ENCODE peak calls at places on chromosomes 2 and 18, in seven cellular contexts. One of them, this sample, is unnamed.
A peak's percentile ranks its signal among the peaks of the same experiment; 100 is the strongest.

GRCh38 chr2:134231965-134232340 is 21.9 kb upstream of the MGAT5 start:
- DNase-seq in adrenal gland: no peak
- DNase-seq in astrocyte of the spinal cord: peak; percentile 51
- DNase-seq in erythroblast: no peak
- DNase-seq in ascending aorta: no peak
- DNase-seq in activated CD4-positive, alpha-beta memory T cell treated with anti-CD3 and anti-CD28 coated beads, Interleukin-2, amount 10 ng/mL, durations not matched to agents 7 days and 5 days: no peak
- DNase-seq in KBM-7: no peak
- DNase-seq in this sample: no peak

GRCh38 chr18:32714571-32715148 is 58.2 kb downstream of the KLHL14 start:
- DNase-seq in KBM-7: peak; percentile 86
- DNase-seq in erythroblast: peak; percentile 16
- DNase-seq in astrocyte of the spinal cord: peak; percentile 78
- DNase-seq in ascending aorta: no peak
- DNase-seq in activated CD4-positive, alpha-beta memory T cell treated with anti-CD3 and anti-CD28 coated beads, Interleukin-2, amount 10 ng/mL, durations not matched to agents 7 days and 5 days: peak; percentile 20
- DNase-seq in adrenal gland: peak; percentile 47
- DNase-seq in this sample: peak; percentile 62

GRCh38 chr2:219122197-219122965 is 38.2 kb downstream of the NHEJ1 start:
- DNase-seq in activated CD4-positive, alpha-beta memory T cell treated with anti-CD3 and anti-CD28 coated beads, Interleukin-2, amount 10 ng/mL, durations not matched to agents 7 days and 5 days: no peak
- DNase-seq in KBM-7: no peak
- DNase-seq in astrocyte of the spinal cord: peak; percentile 9
- DNase-seq in erythroblast: no peak
- DNase-seq in adrenal gland: no peak
- DNase-seq in ascending aorta: no peak
- DNase-seq in this sample: no peak

GRCh38 chr2:175251425-175252041 is 70.0 kb upstream of the ATP5MC3 start:
- DNase-seq in ascending aorta: no peak
- DNase-seq in KBM-7: peak; percentile 20
- DNase-seq in activated CD4-positive, alpha-beta memory T cell treated with anti-CD3 and anti-CD28 coated beads, Interleukin-2, amount 10 ng/mL, durations not matched to agents 7 days and 5 days: no peak
- DNase-seq in adrenal gland: peak; percentile 24
- DNase-seq in erythroblast: peak; percentile 16
- DNase-seq in astrocyte of the spinal cord: peak; percentile 45
- DNase-seq in this sample: peak; percentile 36

GRCh38 chr2:168348076-168348475 is 100.7 kb upstream of the STK39 start:
- DNase-seq in adrenal gland: peak; percentile 35
- DNase-seq in astrocyte of the spinal cord: peak; percentile 43
- DNase-seq in ascending aorta: no peak
- DNase-seq in activated CD4-positive, alpha-beta memory T cell treated with anti-CD3 and anti-CD28 coated beads, Interleukin-2, amount 10 ng/mL, durations not matched to agents 7 days and 5 days: no peak
- DNase-seq in KBM-7: peak; percentile 51
- DNase-seq in erythroblast: peak; percentile 34
- DNase-seq in this sample: peak; percentile 33

GRCh38 chr2:237213325-237214040 is 127.8 kb downstream of the COPS8 start:
- DNase-seq in astrocyte of the spinal cord: peak; percentile 89
- DNase-seq in ascending aorta: no peak
- DNase-seq in KBM-7: no peak
- DNase-seq in erythroblast: no peak
- DNase-seq in adrenal gland: peak; percentile 90
- DNase-seq in activated CD4-positive, alpha-beta memory T cell treated with anti-CD3 and anti-CD28 coated beads, Interleukin-2, amount 10 ng/mL, durations not matched to agents 7 days and 5 days: no peak
- DNase-seq in this sample: no peak

GRCh38 chr18:64539852-64540251 is 391.0 kb upstream of the LINC00305 start:
- DNase-seq in ascending aorta: no peak
- DNase-seq in activated CD4-positive, alpha-beta memory T cell treated with anti-CD3 and anti-CD28 coated beads, Interleukin-2, amount 10 ng/mL, durations not matched to agents 7 days and 5 days: no peak
- DNase-seq in KBM-7: no peak
- DNase-seq in erythroblast: no peak
- DNase-seq in astrocyte of the spinal cord: no peak
- DNase-seq in adrenal gland: no peak
- DNase-seq in this sample: no peak

GRCh38 chr2:19541884-19542283 is 183.5 kb upstream of the OSR1 start:
- DNase-seq in activated CD4-positive, alpha-beta memory T cell treated with anti-CD3 and anti-CD28 coated beads, Interleukin-2, amount 10 ng/mL, durations not matched to agents 7 days and 5 days: no peak
- DNase-seq in adrenal gland: no peak
- DNase-seq in ascending aorta: no peak
- DNase-seq in astrocyte of the spinal cord: no peak
- DNase-seq in erythroblast: no peak
- DNase-seq in KBM-7: no peak
- DNase-seq in this sample: no peak

GRCh38 chr18:23938046-23938756 is 76.4 kb upstream of the TTC39C start:
- DNase-seq in ascending aorta: no peak
- DNase-seq in adrenal gland: no peak
- DNase-seq in KBM-7: no peak
- DNase-seq in activated CD4-positive, alpha-beta memory T cell treated with anti-CD3 and anti-CD28 coated beads, Interleukin-2, amount 10 ng/mL, durations not matched to agents 7 days and 5 days: peak; percentile 61
- DNase-seq in erythroblast: no peak
- DNase-seq in astrocyte of the spinal cord: no peak
- DNase-seq in this sample: no peak

GRCh38 chr2:85429213-85429923 is 10.9 kb downstream of the SH2D6 start:
- DNase-seq in erythroblast: no peak
- DNase-seq in ascending aorta: no peak
- DNase-seq in KBM-7: no peak
- DNase-seq in adrenal gland: no peak
- DNase-seq in activated CD4-positive, alpha-beta memory T cell treated with anti-CD3 and anti-CD28 coated beads, Interleukin-2, amount 10 ng/mL, durations not matched to agents 7 days and 5 days: no peak
- DNase-seq in astrocyte of the spinal cord: no peak
- DNase-seq in this sample: no peak